ENCODE peak calls at places on chromosomes 2 and 18, in eight cellular contexts. R is fibroblast of lung, S is mucosa of descending colon, B is B cell, H is endothelial cell, Y is neural crest cell, P is H9, C is MCF 10A. I is an unnamed sample.

GRCh38 chr2:213317929-213318328 is 33.7 kb downstream of the SPAG16 start:
- DNase-seq in S (no peak), P (no peak), H (no peak), R (peak), C (peak), B (no peak), Y (no peak), I (no peak)

GRCh38 chr2:152548996-152549395 is 168.3 kb downstream of the PRPF40A start:
- DNase-seq in P (no peak), Y (no peak), B (no peak), C (no peak), R (peak), S (no peak), H (no peak), I (no peak)

GRCh38 chr18:31246460-31246859 is 71.5 kb upstream of the DSG1 start:
- DNase-seq in Y (no peak), H (no peak), C (no peak), B (no peak), S (no peak), P (no peak), R (no peak), I (no peak)

GRCh38 chr2:95388091-95388692 is 14.3 kb upstream of the FAHD2A start:
- DNase-seq in S (no peak), R (no peak), Y (no peak), H (no peak), B (no peak), C (no peak), P (no peak), I (no peak)

GRCh38 chr2:104408266-104408665 is 445.6 kb upstream of the POU3F3 start:
- DNase-seq in B (no peak), S (no peak), P (no peak), R (no peak), H (no peak), Y (no peak), C (no peak), I (no peak)

GRCh38 chr2:56287508-56287907 is 103.7 kb downstream of the CCDC85A start:
- DNase-seq in S (no peak), Y (no peak), H (no peak), P (no peak), B (no peak), R (no peak), C (no peak), I (no peak)

GRCh38 chr2:9307505-9307904 is 100.9 kb downstream of the ASAP2 start:
- DNase-seq in P (no peak), C (no peak), Y (no peak), H (no peak), S (no peak), R (no peak), B (no peak), I (no peak)

GRCh38 chr2:18605115-18605514 is 15.7 kb upstream of the NT5C1B start:
- DNase-seq in C (no peak), R (no peak), P (no peak), S (no peak), H (no peak), Y (no peak), B (no peak), I (no peak)

GRCh38 chr2:231680992-231681852 is 27.1 kb upstream of the PTMA start:
- DNase-seq in R (peak), P (peak), H (peak), B (peak), Y (peak), C (peak), S (peak), I (no peak)

GRCh38 chr2:47653909-47654789 is 128.8 kb upstream of the MSH6 start:
- DNase-seq in H (peak), Y (peak), P (peak), R (peak), S (no peak), B (no peak), C (peak), I (no peak)

GRCh38 chr2:111028720-111029119 is 92.0 kb upstream of the BCL2L11 start:
- DNase-seq in S (no peak), P (no peak), R (peak), Y (no peak), B (peak), C (peak), H (no peak), I (peak)

GRCh38 chr18:55833543-55833942 is 245.6 kb upstream of the TCF4 start:
- DNase-seq in C (peak), Y (no peak), B (no peak), S (no peak), P (no peak), H (no peak), R (peak), I (no peak)

GRCh38 chr2:134852518-134852917 is 14.1 kb downstream of the ACMSD start:
- DNase-seq in Y (no peak), H (no peak), P (peak), C (no peak), R (no peak), S (no peak), B (no peak), I (no peak)

GRCh38 chr2:46861916-46862315 is 53.7 kb downstream of the MCFD2 start:
- DNase-seq in P (no peak), B (no peak), R (no peak), H (no peak), Y (no peak), C (no peak), S (no peak), I (no peak)

GRCh38 chr18:80246656-80247402 is 485 bp downstream of the PARD6G start:
- DNase-seq in S (no peak), P (peak), Y (peak), R (peak), H (peak), C (peak), B (peak), I (peak)

GRCh38 chr2:82790277-82791021 is 1668.6 kb downstream of the SUCLG1 start:
- DNase-seq in Y (no peak), H (no peak), P (no peak), R (peak), B (no peak), S (peak), C (peak), I (no peak)

GRCh38 chr2:9251154-9252001 is 44.8 kb downstream of the ASAP2 start:
- DNase-seq in H (no peak), Y (no peak), R (peak), P (no peak), C (peak), B (no peak), S (no peak), I (no peak)

GRCh38 chr2:35347561-35347960 is 1008.0 kb upstream of the CRIM1 start:
- DNase-seq in P (no peak), Y (no peak), H (no peak), S (no peak), R (no peak), C (no peak), B (no peak), I (no peak)

GRCh38 chr2:35337922-35338321 is 1017.7 kb upstream of the CRIM1 start:
- DNase-seq in Y (no peak), H (no peak), R (no peak), B (no peak), P (no peak), S (no peak), C (no peak), I (no peak)

DNA sequence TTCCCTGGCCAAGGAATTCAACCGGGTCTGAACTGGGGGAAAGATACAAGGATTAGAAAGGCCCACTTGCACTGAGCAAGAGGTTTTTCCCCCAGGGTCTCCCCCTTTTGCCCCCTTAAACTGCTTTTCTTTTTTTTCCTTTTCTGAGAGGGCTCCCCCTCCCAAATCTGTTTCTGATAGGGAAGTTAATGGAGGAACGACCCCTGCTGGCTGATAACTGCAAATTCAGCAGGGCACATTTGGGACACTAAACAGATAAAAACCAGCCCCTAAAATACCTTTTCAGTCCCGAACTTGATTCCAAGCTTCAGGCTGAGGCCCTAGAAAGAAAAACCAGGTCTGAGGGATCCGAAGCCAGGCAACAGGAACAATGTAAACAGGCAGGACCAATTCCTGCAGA is 1012.4 kb upstream of the CRIM1 start:
- DNase-seq in C (peak), H (no peak), B (no peak), S (no peak), R (no peak), Y (peak), P (peak), I (no peak)
- TF ChIP-seq CTCF in C (peak), H (no peak), B (no peak), S (no peak), R (no peak), Y (peak), P (peak), I (no peak)

GRCh38 chr2:237315170-237315880 is 98.6 kb downstream of the COL6A3 start:
- DNase-seq in Y (peak), H (no peak), P (no peak), S (peak), B (no peak), R (peak), C (no peak), I (no peak)
- TF ChIP-seq CTCF in Y (no peak), H (no peak), P (no peak), S (no peak), B (no peak), R (peak), C (no peak), I (no peak)

GRCh38 chr18:13831864-13832508 is 8.0 kb downstream of the MC5R start:
- DNase-seq in Y (no peak), S (no peak), C (peak), B (no peak), P (peak), R (no peak), H (peak), I (no peak)
- TF ChIP-seq CTCF in Y (peak), S (no peak), C (no peak), B (no peak), P (peak), R (no peak), H (no peak), I (no peak)

GRCh38 chr2:65130440-65131175 is 702 bp upstream of the RAB1A start:
- DNase-seq in C (no peak), S (no peak), P (no peak), B (no peak), R (no peak), H (no peak), Y (no peak), I (no peak)
- TF ChIP-seq CTCF in C (no peak), S (peak), P (no peak), B (no peak), R (no peak), H (no peak), Y (no peak), I (no peak)

GRCh38 chr18:63100626-63100900 is 219.0 kb downstream of the BCL2 start:
- DNase-seq in P (no peak), C (no peak), Y (no peak), H (no peak), B (no peak), R (no peak), S (no peak), I (no peak)
- TF ChIP-seq CTCF in P (no peak), C (no peak), Y (no peak), H (no peak), B (no peak), R (no peak), S (no peak), I (no peak)

GRCh38 chr2:126616606-126617069 is 39.3 kb upstream of the GYPC start:
- DNase-seq in B (no peak), C (no peak), H (no peak), S (no peak), R (no peak), Y (no peak), P (no peak), I (no peak)

GRCh38 chr2:126620302-126620701 is 35.7 kb upstream of the GYPC start:
- DNase-seq in H (no peak), C (no peak), B (no peak), P (no peak), R (no peak), Y (no peak), S (no peak), I (no peak)

DNA sequence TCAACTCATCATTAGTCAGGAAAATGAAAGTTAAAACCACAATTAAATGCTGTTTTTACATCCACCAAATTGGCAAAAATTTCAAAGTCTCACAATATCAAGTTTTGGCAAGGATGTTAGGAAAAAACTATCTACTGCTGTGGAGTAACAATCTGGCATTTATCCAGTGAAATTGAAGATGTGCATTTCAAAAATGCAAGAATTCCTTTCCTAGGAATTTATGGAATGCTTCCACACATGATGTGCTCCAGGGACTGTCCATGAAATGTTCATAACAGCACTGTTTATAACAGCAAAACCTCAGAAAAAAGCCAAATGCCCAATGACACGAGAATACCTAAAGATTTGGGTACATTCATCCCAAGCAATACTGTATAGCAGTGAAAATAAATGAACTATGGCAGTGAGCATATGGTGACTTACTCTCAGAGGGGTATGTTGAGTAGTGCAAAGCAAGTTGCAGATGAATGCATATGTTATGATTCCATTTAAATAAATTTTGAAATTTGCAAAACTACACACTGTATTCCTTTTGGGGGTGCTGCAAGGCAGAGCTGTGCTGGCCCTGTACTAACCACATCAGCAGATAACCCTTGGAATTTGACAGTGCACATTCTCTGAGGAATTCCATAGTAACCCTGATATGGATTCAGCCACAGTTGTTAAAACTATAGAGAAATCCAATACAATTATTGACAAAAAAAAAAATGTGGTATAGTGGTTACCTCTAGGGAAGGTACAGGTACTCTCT is 41.3 kb upstream of the GYPC start:
- DNase-seq in R (peak), H (no peak), B (no peak), C (peak), Y (no peak), P (no peak), S (no peak), I (no peak)
- TF ChIP-seq CTCF in R (no peak), H (no peak), B (no peak), C (no peak), Y (no peak), P (no peak), S (no peak), I (no peak)

DNA sequence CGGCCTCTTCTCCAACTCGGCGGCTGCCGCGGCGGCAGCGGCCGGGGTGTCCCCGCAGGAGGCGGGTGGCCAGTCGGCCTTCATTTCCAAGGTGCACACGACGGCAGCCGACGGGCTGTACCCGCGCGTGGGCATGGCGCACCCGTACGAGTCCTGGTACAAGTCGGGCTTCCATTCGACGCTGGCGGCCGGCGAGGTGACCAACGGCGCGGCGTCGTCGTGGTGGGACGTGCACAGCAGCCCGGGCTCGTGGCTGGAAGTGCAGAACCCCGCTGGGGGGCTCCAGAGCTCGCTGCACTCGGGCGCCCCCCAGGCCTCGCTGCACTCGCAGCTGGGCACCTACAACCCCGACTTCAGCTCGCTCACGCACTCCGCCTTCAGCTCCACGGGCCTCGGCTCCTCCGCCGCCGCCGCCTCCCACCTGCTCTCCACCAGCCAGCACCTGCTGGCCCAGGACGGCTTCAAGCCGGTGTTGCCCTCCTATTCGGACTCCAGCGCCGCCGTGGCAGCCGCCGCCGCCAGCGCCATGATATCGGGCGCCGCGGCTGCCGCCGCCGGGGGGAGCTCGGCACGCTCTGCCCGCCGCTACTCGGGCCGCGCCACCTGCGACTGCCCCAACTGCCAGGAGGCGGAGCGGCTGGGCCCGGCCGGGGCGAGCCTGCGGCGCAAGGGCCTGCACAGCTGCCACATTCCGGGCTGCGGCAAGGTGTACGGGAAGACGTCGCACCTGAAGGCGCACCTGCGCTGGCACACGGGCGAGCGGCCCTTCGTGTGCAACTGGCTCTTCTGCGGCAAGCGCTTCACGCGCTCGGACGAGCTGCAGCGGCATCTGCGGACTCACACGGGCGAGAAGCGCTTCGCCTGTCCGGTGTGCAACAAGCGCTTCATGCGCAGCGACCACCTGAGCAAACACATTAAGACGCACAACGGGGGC is 1.9 kb downstream of the SP9 start:
- DNase-seq in C (peak), B (peak), H (peak), Y (peak), R (no peak), P (peak), S (peak), I (peak)
- TF ChIP-seq CTCF in C (no peak), B (peak), H (no peak), Y (peak), R (no peak), P (peak), S (peak), I (no peak)

DNA sequence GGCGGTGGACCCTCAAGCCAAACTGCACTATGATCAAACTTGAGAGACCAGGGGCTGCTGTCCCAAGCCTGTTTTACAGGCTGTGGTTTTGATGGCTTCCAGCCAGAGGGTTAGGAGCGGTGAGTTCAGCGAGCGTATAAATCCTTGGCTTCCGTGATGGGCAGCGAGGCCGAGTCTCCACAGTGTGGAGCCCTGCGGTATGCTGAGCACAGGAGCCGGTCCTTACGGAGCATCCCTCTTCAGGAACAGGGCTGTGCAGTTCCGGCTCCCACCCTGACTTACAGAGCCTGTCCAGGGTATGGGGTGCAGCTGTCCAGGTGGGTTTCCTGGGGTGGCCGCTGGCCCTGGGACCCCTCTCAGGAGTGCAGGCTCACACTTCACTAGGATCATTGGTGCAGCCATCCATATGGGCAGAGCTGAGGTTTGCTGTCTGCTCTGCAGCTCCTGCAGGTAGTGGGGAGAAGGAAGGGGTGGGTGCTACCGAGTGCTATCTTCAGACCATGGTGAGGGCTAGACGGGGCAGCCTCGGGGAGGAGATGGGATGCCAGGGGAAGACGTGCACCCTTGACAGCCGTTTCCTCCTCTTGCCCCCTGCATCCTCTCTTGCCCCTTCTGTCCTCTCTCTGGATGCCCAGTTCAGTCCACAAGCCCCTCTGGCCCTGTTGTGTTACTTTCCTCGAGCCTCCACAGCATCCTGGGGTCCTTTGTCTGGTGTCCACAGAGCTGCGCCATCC is 104.3 kb downstream of the FAM210A start:
- DNase-seq in P (no peak), R (no peak), C (no peak), B (no peak), S (no peak), H (no peak), Y (no peak), I (no peak)
- TF ChIP-seq CTCF in P (no peak), R (no peak), C (no peak), B (no peak), S (no peak), H (no peak), Y (no peak), I (no peak)

DNA sequence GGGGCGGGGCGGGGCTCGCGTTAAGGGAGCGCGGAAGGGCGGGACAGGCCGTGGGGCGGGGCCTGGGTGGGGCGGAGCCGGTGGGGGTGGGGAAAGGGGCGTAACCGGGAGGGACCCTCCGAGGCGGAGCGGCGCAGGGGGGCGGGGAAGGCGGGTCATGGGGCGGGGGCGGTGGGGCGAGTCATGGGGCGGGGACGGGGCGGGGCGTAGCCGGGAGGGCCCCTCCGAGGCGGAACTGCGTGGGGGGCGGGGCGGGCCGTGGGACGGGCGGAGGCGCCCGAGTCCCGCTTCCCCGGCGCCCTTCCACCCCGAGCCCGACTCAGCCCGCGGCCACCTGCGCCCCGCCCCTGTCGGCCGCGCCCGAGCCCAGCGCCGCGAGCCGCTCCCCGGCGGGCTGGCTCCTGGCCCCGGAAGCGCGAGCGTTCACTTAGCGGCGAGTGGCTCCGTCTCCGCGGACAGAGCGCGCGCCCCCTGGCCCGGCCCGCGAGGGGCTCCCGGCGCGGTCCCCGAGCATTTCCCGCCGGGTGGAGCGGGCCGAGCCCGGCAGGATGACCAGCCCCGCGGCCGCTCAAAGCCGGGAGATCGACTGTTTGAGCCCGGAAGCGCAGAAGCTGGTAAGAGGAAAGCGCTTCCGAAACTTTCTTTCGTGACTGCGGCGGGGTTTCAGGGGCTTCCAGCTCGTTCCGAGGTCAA is 64.7 kb downstream of the LRRFIP1 start:
- DNase-seq in P (peak), H (peak), Y (peak), S (peak), R (peak), C (peak), B (peak), I (peak)
- TF ChIP-seq CTCF in P (no peak), H (no peak), Y (no peak), S (peak), R (no peak), C (no peak), B (no peak), I (no peak)